ENCODE peak calls at places on chromosome 3, in four cellular contexts. One of them, this sample, is unnamed.

GRCh38 chr3:31377045-31377642 is 155.6 kb upstream of the STT3B start:
- DNase-seq in GM12878: no peak
- DNase-seq in H1: no peak
- DNase-seq in SK-N-SH: no peak
- DNase-seq in this sample: peak

GRCh38 chr3:123351396-123351945 is 97.4 kb downstream of the ADCY5 start:
- DNase-seq in SK-N-SH: no peak
- DNase-seq in GM12878: no peak
- DNase-seq in H1: no peak
- DNase-seq in this sample: no peak

GRCh38 chr3:4786431-4786830 is 192.8 kb upstream of the BHLHE40 start:
- DNase-seq in H1: no peak
- DNase-seq in SK-N-SH: no peak
- DNase-seq in GM12878: no peak
- DNase-seq in this sample: no peak

GRCh38 chr3:55482496-55483195 is 4.5 kb downstream of the WNT5A start:
- DNase-seq in SK-N-SH: no peak
- DNase-seq in H1: no peak
- DNase-seq in GM12878: no peak
- DNase-seq in this sample: no peak

GRCh38 chr3:38576131-38577088 is 73.1 kb downstream of the SCN5A start:
- DNase-seq in GM12878: no peak
- DNase-seq in H1: no peak
- DNase-seq in SK-N-SH: no peak
- DNase-seq in this sample: no peak

GRCh38 chr3:169060037-169060436 is 603.5 kb downstream of the MECOM start:
- DNase-seq in H1: no peak
- DNase-seq in SK-N-SH: no peak
- DNase-seq in GM12878: no peak
- DNase-seq in this sample: no peak

GRCh38 chr3:60514085-60514649 is 737.1 kb downstream of the FHIT start:
- DNase-seq in H1: no peak
- DNase-seq in GM12878: no peak
- DNase-seq in SK-N-SH: no peak
- DNase-seq in this sample: no peak

GRCh38 chr3:11832964-11833621 is 13.6 kb downstream of the TAMM41 start:
- DNase-seq in GM12878: no peak
- DNase-seq in SK-N-SH: no peak
- DNase-seq in H1: no peak
- DNase-seq in this sample: peak

GRCh38 chr3:129038121-129038855 is 22.3 kb upstream of the GP9 start:
- DNase-seq in H1: no peak
- DNase-seq in SK-N-SH: peak
- DNase-seq in GM12878: no peak
- DNase-seq in this sample: no peak
- TF ChIP-seq TCF12 in H1: no peak
- TF ChIP-seq TCF12 in SK-N-SH: no peak
- TF ChIP-seq TCF12 in GM12878: no peak
- TF ChIP-seq TCF12 in this sample: no peak

GRCh38 chr3:193560870-193561269 is 6.2 kb upstream of the ATP13A4 start:
- DNase-seq in H1: no peak
- DNase-seq in GM12878: no peak
- DNase-seq in SK-N-SH: no peak
- DNase-seq in this sample: no peak
- TF ChIP-seq YY1 in H1: no peak
- TF ChIP-seq YY1 in GM12878: no peak
- TF ChIP-seq YY1 in SK-N-SH: no peak
- TF ChIP-seq YY1 in this sample: no peak

GRCh38 chr3:138172625-138173024 is 2.1 kb downstream of the DBR1 start:
- DNase-seq in SK-N-SH: no peak
- DNase-seq in GM12878: no peak
- DNase-seq in H1: no peak
- DNase-seq in this sample: no peak

GRCh38 chr3:138174421-138175122 is at the start of gene DBR1:
- DNase-seq in GM12878: peak
- DNase-seq in SK-N-SH: peak
- DNase-seq in H1: no peak
- DNase-seq in this sample: peak

DNA sequence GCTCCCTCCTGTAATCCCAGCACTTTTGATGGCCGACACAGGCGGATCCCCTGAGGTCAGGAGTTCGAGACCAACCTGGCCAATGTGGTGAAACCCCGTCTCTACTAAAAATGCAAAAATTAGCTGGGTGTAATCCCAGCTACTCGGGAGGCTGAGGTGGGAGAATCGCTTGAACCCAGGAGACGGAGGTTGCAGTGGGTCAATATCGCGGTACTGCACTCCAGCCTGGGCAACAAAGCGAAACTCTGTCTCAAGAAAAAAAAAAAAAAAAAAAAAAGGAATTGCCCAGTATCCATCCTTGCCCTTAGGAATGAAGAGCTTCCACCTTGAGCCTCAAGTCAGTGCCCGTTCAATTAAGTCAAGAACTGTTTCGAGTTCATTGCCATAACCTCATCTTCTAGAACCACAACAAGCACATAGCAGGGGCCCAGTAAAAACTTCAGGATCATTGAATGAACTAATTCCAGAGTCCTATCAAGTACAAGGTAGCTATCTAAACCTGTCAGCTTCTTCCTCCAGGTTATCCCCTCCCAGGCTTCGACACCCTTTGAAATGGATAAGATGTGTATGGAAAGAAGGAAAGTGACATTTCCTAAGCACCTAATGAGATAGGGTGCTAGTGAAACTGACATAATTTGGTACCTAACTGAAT is 826 bp downstream of the DBR1 start:
- DNase-seq in H1: no peak
- DNase-seq in GM12878: no peak
- DNase-seq in SK-N-SH: peak
- DNase-seq in this sample: no peak
- TF ChIP-seq TCF12 in H1: no peak
- TF ChIP-seq TCF12 in GM12878: no peak
- TF ChIP-seq TCF12 in SK-N-SH: no peak
- TF ChIP-seq TCF12 in this sample: no peak

GRCh38 chr3:57822686-57823085 is 66.6 kb downstream of the SLMAP start:
- DNase-seq in GM12878: no peak
- DNase-seq in SK-N-SH: no peak
- DNase-seq in H1: no peak
- DNase-seq in this sample: no peak
- TF ChIP-seq YY1 in GM12878: no peak
- TF ChIP-seq YY1 in SK-N-SH: no peak
- TF ChIP-seq YY1 in H1: no peak
- TF ChIP-seq YY1 in this sample: no peak

GRCh38 chr3:133862161-133862560 is 33.5 kb downstream of the RAB6B start:
- DNase-seq in GM12878: no peak
- DNase-seq in SK-N-SH: no peak
- DNase-seq in H1: no peak
- DNase-seq in this sample: no peak
- TF ChIP-seq TCF12 in GM12878: no peak
- TF ChIP-seq TCF12 in SK-N-SH: no peak
- TF ChIP-seq TCF12 in H1: no peak
- TF ChIP-seq TCF12 in this sample: no peak

DNA sequence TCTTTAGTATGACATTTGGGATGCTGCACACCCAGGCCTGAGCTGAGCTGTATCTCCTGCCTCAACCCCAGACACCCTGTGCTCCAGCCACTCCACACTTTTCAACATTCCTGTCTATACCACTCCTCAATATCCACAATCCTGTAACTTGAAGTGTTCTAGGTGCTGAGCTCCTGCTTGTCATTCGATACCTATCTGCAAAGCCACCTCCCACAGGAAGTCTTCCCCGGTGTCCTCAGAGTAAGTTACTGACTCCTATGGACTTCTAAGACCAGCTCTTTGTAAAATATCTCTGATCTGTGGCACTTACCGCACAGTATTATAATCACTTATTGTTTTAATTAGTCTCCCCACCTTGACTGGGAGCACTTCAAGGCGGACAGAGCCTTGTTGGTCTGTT is 1.2 kb upstream of the CAV3 start:
- DNase-seq in SK-N-SH: no peak
- DNase-seq in GM12878: no peak
- DNase-seq in H1: no peak
- DNase-seq in this sample: no peak
- TF ChIP-seq YY1 in SK-N-SH: no peak
- TF ChIP-seq YY1 in GM12878: no peak
- TF ChIP-seq YY1 in H1: no peak
- TF ChIP-seq YY1 in this sample: no peak